ENCODE peak calls at places on chromosomes 7 and 10, in six cellular contexts. One of them, this sample, is unnamed.

GRCh38 chr10:99396471-99396870 is 34.0 kb downstream of the GOT1 start:
- DNase-seq in thoracic aorta: no peak
- DNase-seq in tibial artery: no peak
- DNase-seq in left ventricle myocardium inferior: no peak
- DNase-seq in ascending aorta: no peak
- DNase-seq in heart right ventricle: no peak
- DNase-seq in this sample: no peak

GRCh38 chr10:79923669-79924068 is 25.2 kb downstream of the SFTPD start:
- DNase-seq in tibial artery: no peak
- DNase-seq in left ventricle myocardium inferior: no peak
- DNase-seq in ascending aorta: no peak
- DNase-seq in heart right ventricle: no peak
- DNase-seq in thoracic aorta: no peak
- DNase-seq in this sample: no peak

GRCh38 chr7:32616625-32617024 is 121.3 kb downstream of the AVL9 start:
- DNase-seq in ascending aorta: no peak
- DNase-seq in tibial artery: peak; percentile 54
- DNase-seq in left ventricle myocardium inferior: peak; percentile 56
- DNase-seq in thoracic aorta: no peak
- DNase-seq in heart right ventricle: peak; percentile 19
- DNase-seq in this sample: no peak

GRCh38 chr10:34018129-34018528 is 683.7 kb upstream of the NRP1 start:
- DNase-seq in tibial artery: no peak
- DNase-seq in ascending aorta: no peak
- DNase-seq in left ventricle myocardium inferior: no peak
- DNase-seq in thoracic aorta: no peak
- DNase-seq in heart right ventricle: no peak
- DNase-seq in this sample: no peak

GRCh38 chr10:89173075-89173474 is 34.0 kb downstream of the CH25H start:
- DNase-seq in heart right ventricle: no peak
- DNase-seq in thoracic aorta: no peak
- DNase-seq in ascending aorta: no peak
- DNase-seq in tibial artery: no peak
- DNase-seq in left ventricle myocardium inferior: no peak
- DNase-seq in this sample: no peak

GRCh38 chr7:24970676-24971075 is 9.3 kb downstream of the OSBPL3 start:
- DNase-seq in heart right ventricle: no peak
- DNase-seq in ascending aorta: no peak
- DNase-seq in left ventricle myocardium inferior: no peak
- DNase-seq in thoracic aorta: no peak
- DNase-seq in tibial artery: no peak
- DNase-seq in this sample: no peak

GRCh38 chr7:143148050-143148449 is 16.2 kb downstream of the PIP start:
- DNase-seq in tibial artery: no peak
- DNase-seq in thoracic aorta: no peak
- DNase-seq in ascending aorta: no peak
- DNase-seq in heart right ventricle: no peak
- DNase-seq in left ventricle myocardium inferior: no peak
- DNase-seq in this sample: no peak

GRCh38 chr10:77637986-77638765 is 568 bp upstream of the KCNMA1 start:
- DNase-seq in thoracic aorta: no peak
- DNase-seq in left ventricle myocardium inferior: no peak
- DNase-seq in ascending aorta: no peak
- DNase-seq in heart right ventricle: no peak
- DNase-seq in tibial artery: no peak
- DNase-seq in this sample: no peak

GRCh38 chr10:5117021-5117420 is 22.8 kb downstream of the AKR1C3 start:
- DNase-seq in thoracic aorta: no peak
- DNase-seq in heart right ventricle: no peak
- DNase-seq in left ventricle myocardium inferior: no peak
- DNase-seq in tibial artery: no peak
- DNase-seq in ascending aorta: no peak
- DNase-seq in this sample: no peak

GRCh38 chr7:127504715-127505114 is 80.7 kb downstream of the GCC1 start:
- DNase-seq in heart right ventricle: no peak
- DNase-seq in thoracic aorta: no peak
- DNase-seq in ascending aorta: no peak
- DNase-seq in left ventricle myocardium inferior: peak; percentile 26
- DNase-seq in tibial artery: no peak
- DNase-seq in this sample: no peak

GRCh38 chr7:66960192-66960591 is 35.2 kb downstream of the SBDS start:
- DNase-seq in left ventricle myocardium inferior: no peak
- DNase-seq in tibial artery: no peak
- DNase-seq in ascending aorta: no peak
- DNase-seq in thoracic aorta: no peak
- DNase-seq in heart right ventricle: no peak
- DNase-seq in this sample: no peak

GRCh38 chr7:120407015-120407414 is 134.0 kb downstream of the KCND2 start:
- DNase-seq in left ventricle myocardium inferior: no peak
- DNase-seq in thoracic aorta: no peak
- DNase-seq in heart right ventricle: no peak
- DNase-seq in tibial artery: no peak
- DNase-seq in ascending aorta: no peak
- DNase-seq in this sample: no peak

GRCh38 chr7:74708569-74709275 is 51.2 kb downstream of the GTF2I start:
- DNase-seq in left ventricle myocardium inferior: no peak
- DNase-seq in ascending aorta: no peak
- DNase-seq in thoracic aorta: no peak
- DNase-seq in tibial artery: no peak
- DNase-seq in heart right ventricle: no peak
- DNase-seq in this sample: no peak

GRCh38 chr10:49301302-49301701 is 2.3 kb downstream of the C10orf71 start:
- DNase-seq in heart right ventricle: no peak
- DNase-seq in tibial artery: no peak
- DNase-seq in thoracic aorta: no peak
- DNase-seq in left ventricle myocardium inferior: no peak
- DNase-seq in ascending aorta: no peak
- DNase-seq in this sample: no peak

GRCh38 chr7:81776972-81777371 is 7.1 kb upstream of the HGF start:
- DNase-seq in thoracic aorta: no peak
- DNase-seq in ascending aorta: no peak
- DNase-seq in tibial artery: no peak
- DNase-seq in heart right ventricle: no peak
- DNase-seq in left ventricle myocardium inferior: no peak
- DNase-seq in this sample: no peak

GRCh38 chr10:73456187-73456890 is 23.0 kb upstream of the MSS51 start:
- DNase-seq in heart right ventricle: no peak
- DNase-seq in left ventricle myocardium inferior: no peak
- DNase-seq in tibial artery: no peak
- DNase-seq in ascending aorta: no peak
- DNase-seq in thoracic aorta: no peak
- DNase-seq in this sample: no peak

GRCh38 chr7:133275008-133275407 is 22.1 kb downstream of the EXOC4 start:
- DNase-seq in tibial artery: no peak
- DNase-seq in ascending aorta: no peak
- DNase-seq in heart right ventricle: no peak
- DNase-seq in thoracic aorta: no peak
- DNase-seq in left ventricle myocardium inferior: no peak
- DNase-seq in this sample: no peak

GRCh38 chr10:50326757-50327701 is 75.7 kb upstream of the ASAH2 start:
- DNase-seq in thoracic aorta: no peak
- DNase-seq in tibial artery: peak; percentile 30
- DNase-seq in heart right ventricle: peak; percentile 9
- DNase-seq in ascending aorta: no peak
- DNase-seq in left ventricle myocardium inferior: peak; percentile 26
- DNase-seq in this sample: no peak

GRCh38 chr10:122225324-122225723 is 45.8 kb upstream of the BTBD16 start:
- DNase-seq in ascending aorta: no peak
- DNase-seq in left ventricle myocardium inferior: no peak
- DNase-seq in tibial artery: no peak
- DNase-seq in thoracic aorta: no peak
- DNase-seq in heart right ventricle: no peak
- DNase-seq in this sample: no peak

GRCh38 chr7:55087521-55087961 is 68.7 kb downstream of the EGFR start:
- DNase-seq in heart right ventricle: no peak
- DNase-seq in ascending aorta: no peak
- DNase-seq in left ventricle myocardium inferior: no peak
- DNase-seq in tibial artery: no peak
- DNase-seq in thoracic aorta: no peak
- DNase-seq in this sample: no peak

GRCh38 chr7:6151994-6152735 is 120.3 kb downstream of the CYTH3 start:
- DNase-seq in tibial artery: no peak
- DNase-seq in heart right ventricle: no peak
- DNase-seq in left ventricle myocardium inferior: no peak
- DNase-seq in thoracic aorta: no peak
- DNase-seq in ascending aorta: no peak
- DNase-seq in this sample: no peak

DNA sequence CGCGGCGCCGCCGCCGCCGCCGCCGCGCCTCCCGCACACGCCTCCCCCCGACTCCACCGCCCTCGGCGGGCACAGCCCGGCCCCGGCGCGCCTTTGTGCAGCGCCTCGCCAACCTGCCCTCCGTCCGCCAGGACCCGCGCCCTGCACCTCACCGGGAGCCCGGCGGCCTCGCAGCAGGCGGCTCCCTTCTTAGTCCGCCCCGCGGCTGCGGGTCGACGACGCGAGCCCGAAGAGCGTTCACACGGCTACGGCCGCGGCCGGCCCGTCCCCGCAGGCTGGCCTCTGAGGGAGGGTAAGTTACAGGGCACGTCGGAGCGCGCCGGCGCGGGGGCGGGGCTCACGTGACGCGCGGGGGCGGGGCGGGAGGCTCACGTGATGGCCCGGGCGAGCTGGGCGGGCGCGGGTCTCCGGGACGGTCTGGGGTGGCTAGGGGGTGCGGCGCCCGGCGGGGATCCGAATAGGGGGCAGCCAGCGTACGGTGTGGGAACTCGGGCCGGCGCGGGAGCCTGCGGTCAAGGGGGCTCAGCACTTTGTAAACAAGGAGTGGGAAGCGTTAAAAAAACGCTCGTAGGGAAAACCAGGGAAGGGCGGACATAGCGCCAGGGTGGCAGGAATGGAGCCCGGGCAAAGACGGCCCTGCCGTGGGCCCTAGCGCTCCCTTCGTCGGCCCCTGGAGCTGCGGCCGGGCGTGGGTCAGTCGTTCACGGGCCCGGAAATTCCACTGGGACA is at the start of gene ARHGAP12:
- DNase-seq in ascending aorta: peak; percentile 72
- DNase-seq in left ventricle myocardium inferior: peak; percentile 93
- DNase-seq in thoracic aorta: peak; percentile 64
- DNase-seq in heart right ventricle: peak; percentile 91
- DNase-seq in tibial artery: peak; percentile 89
- DNase-seq in this sample: peak; percentile 88
- H3K4me1 ChIP-seq in ascending aorta: no peaks in the 10 kb centered on the region
- H3K4me1 ChIP-seq in left ventricle myocardium inferior: peaks cover 50% of the 10 kb centered on the region
- H3K4me1 ChIP-seq in thoracic aorta: peaks cover 25% of the 10 kb centered on the region
- H3K4me1 ChIP-seq in heart right ventricle: peaks cover 21% of the 10 kb centered on the region
- H3K4me1 ChIP-seq in tibial artery: peaks cover 3% of the 10 kb centered on the region
- H3K4me1 ChIP-seq in this sample: peaks cover 32% of the 10 kb centered on the region

GRCh38 chr10:31677198-31678138 is 251.2 kb downstream of the ARHGAP12 start:
- DNase-seq in tibial artery: no peak
- DNase-seq in ascending aorta: no peak
- DNase-seq in thoracic aorta: no peak
- DNase-seq in left ventricle myocardium inferior: no peak
- DNase-seq in heart right ventricle: no peak
- DNase-seq in this sample: no peak
- H3K4me3 ChIP-seq in tibial artery: no peak overlapping the region
- H3K4me3 ChIP-seq in ascending aorta: no peak overlapping the region
- H3K4me3 ChIP-seq in thoracic aorta: no peak overlapping the region
- H3K4me3 ChIP-seq in left ventricle myocardium inferior: no peak overlapping the region
- H3K4me3 ChIP-seq in heart right ventricle: no peak overlapping the region
- H3K4me3 ChIP-seq in this sample: no peak overlapping the region

DNA sequence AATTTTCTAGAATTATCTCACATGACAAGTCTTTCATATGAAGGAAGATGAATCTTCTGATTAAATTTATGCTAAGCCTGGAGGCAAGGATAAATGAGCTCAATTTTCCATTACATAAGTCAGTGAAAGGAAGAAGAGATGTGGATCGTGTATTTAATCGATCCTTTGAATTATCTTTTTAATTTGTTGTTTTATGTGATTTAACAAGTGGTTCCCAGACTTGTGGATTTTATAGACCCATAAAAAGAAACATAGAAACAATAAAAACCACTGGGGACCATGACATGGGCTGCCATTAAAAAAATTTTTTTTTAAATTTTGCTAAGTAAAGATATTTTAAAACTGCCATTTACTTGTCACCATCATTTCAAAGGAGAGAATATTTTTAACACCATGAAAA is 45.0 kb downstream of the SLK start:
- DNase-seq in thoracic aorta: no peak
- DNase-seq in heart right ventricle: no peak
- DNase-seq in left ventricle myocardium inferior: no peak
- DNase-seq in ascending aorta: no peak
- DNase-seq in tibial artery: no peak
- DNase-seq in this sample: no peak
- H3K27ac ChIP-seq in thoracic aorta: no peak overlapping the region
- H3K27ac ChIP-seq in heart right ventricle: no peak overlapping the region
- H3K27ac ChIP-seq in left ventricle myocardium inferior: no peak overlapping the region
- H3K27ac ChIP-seq in ascending aorta: no peak overlapping the region
- H3K27ac ChIP-seq in tibial artery: no peak overlapping the region
- H3K27ac ChIP-seq in this sample: no peak overlapping the region

GRCh38 chr10:110824660-110825059 is 47.1 kb upstream of the PDCD4 start:
- DNase-seq in thoracic aorta: no peak
- DNase-seq in ascending aorta: no peak
- DNase-seq in left ventricle myocardium inferior: no peak
- DNase-seq in tibial artery: no peak
- DNase-seq in heart right ventricle: no peak
- DNase-seq in this sample: no peak

GRCh38 chr10:110824152-110824441 is 47.6 kb upstream of the PDCD4 start:
- DNase-seq in left ventricle myocardium inferior: no peak
- DNase-seq in tibial artery: no peak
- DNase-seq in heart right ventricle: no peak
- DNase-seq in thoracic aorta: no peak
- DNase-seq in ascending aorta: no peak
- DNase-seq in this sample: no peak

GRCh38 chr10:110821508-110821907 is 50.2 kb upstream of the PDCD4 start:
- DNase-seq in thoracic aorta: no peak
- DNase-seq in tibial artery: peak; percentile 79
- DNase-seq in heart right ventricle: peak; percentile 69
- DNase-seq in ascending aorta: peak; percentile 40
- DNase-seq in left ventricle myocardium inferior: peak; percentile 55
- DNase-seq in this sample: no peak

GRCh38 chr10:110822065-110822707 is 49.5 kb upstream of the PDCD4 start:
- DNase-seq in tibial artery: no peak
- DNase-seq in ascending aorta: no peak
- DNase-seq in thoracic aorta: no peak
- DNase-seq in heart right ventricle: no peak
- DNase-seq in left ventricle myocardium inferior: no peak
- DNase-seq in this sample: no peak

DNA sequence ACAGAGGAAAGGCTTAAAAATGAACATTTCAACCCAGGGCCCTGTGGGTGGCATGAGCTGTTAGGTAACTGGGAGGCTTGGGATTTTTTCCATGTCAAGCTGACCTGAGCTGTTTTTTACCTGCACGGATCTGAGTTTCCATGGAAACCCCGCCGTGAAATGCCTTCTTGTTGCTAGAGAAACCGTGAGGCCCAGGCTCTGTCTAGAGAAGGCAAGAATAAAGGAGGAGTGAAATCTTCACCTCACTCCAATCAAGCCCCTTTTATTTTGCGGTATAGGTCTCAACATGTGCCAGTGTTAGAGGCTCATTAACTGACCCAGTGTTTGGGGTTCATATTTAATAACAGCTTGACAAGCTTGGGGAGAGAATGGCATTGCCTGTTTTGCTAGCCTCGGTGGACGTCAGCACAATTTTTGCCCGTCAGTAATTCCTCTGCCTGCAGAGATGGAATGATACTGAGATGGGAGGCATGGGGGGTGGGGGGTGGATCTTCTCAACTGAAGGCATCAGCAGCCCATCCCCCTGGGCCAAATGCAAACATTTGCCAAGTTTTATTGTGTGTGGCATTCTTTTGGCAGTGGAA is 48.9 kb upstream of the PDCD4 start:
- DNase-seq in thoracic aorta: no peak
- DNase-seq in heart right ventricle: no peak
- DNase-seq in left ventricle myocardium inferior: no peak
- DNase-seq in tibial artery: no peak
- DNase-seq in ascending aorta: no peak
- DNase-seq in this sample: no peak
- H3K4me1 ChIP-seq in thoracic aorta: peaks cover 73% of the 10 kb centered on the region
- H3K4me1 ChIP-seq in heart right ventricle: peaks cover 63% of the 10 kb centered on the region
- H3K4me1 ChIP-seq in left ventricle myocardium inferior: peaks cover 99% of the 10 kb centered on the region
- H3K4me1 ChIP-seq in tibial artery: peaks cover 54% of the 10 kb centered on the region
- H3K4me1 ChIP-seq in ascending aorta: peaks cover 33% of the 10 kb centered on the region
- H3K4me1 ChIP-seq in this sample: no peaks in the 10 kb centered on the region